ENCODE peak calls at places on chromosomes 12 and 14, in ten cellular contexts. P is effector memory CD4-positive, alpha-beta T cell; J is right atrium auricular region; S is adrenal gland; O is cardiac muscle cell; G is left lung; U is CD4-positive, alpha-beta memory T cell; R is right lobe of liver; A is fibroblast of lung; D is small intestine. Z is an unnamed sample.

GRCh38 chr14:62081012-62081612 is 318.9 kb downstream of the SNAPC1 start:
- DNase-seq in P (no peak), J (no peak), S (no peak), O (no peak), G (no peak), U (no peak), R (no peak), A (no peak), D (no peak), Z (no peak)

GRCh38 chr12:57629897-57630471 is 3.0 kb downstream of the B4GALNT1 start:
- DNase-seq in P (no peak), J (peak; percentile 38), S (no peak), O (no peak), G (no peak), U (no peak), R (no peak), A (no peak), D (no peak), Z (no peak)

GRCh38 chr14:88667555-88668273 is 104.9 kb downstream of the ZC3H14 start:
- DNase-seq in P (no peak), J (no peak), S (peak; percentile 60), O (peak; percentile 84), G (no peak), U (peak; percentile 60), R (no peak), A (peak; percentile 71), D (peak; percentile 79), Z (peak; percentile 67)

GRCh38 chr12:113241191-113242017 is 20.1 kb downstream of the TPCN1 start:
- DNase-seq in P (no peak), J (no peak), S (no peak), O (no peak), G (no peak), U (no peak), R (no peak), A (peak; percentile 95), D (peak; percentile 91), Z (peak; percentile 82)

GRCh38 chr12:123996581-123996980 is 23.6 kb downstream of the ZNF664 start:
- DNase-seq in P (no peak), J (no peak), S (no peak), O (no peak), G (no peak), U (no peak), R (no peak), A (no peak), D (no peak), Z (no peak)

GRCh38 chr12:26319511-26319910 is 124.1 kb downstream of the SSPN start:
- DNase-seq in P (no peak), J (peak; percentile 62), S (peak; percentile 34), O (no peak), G (no peak), U (no peak), R (no peak), A (peak; percentile 96), D (no peak), Z (no peak)

GRCh38 chr14:88030079-88030478 is 25.1 kb downstream of the GPR65 start:
- DNase-seq in P (no peak), J (no peak), S (no peak), O (no peak), G (no peak), U (no peak), R (no peak), A (no peak), D (no peak), Z (no peak)

GRCh38 chr12:24201258-24201970 is 251.9 kb upstream of the SOX5 start:
- DNase-seq in P (no peak), J (no peak), S (no peak), O (no peak), G (no peak), U (no peak), R (no peak), A (peak; percentile 22), D (no peak), Z (no peak)

GRCh38 chr12:89353188-89353822 is 1.0 kb upstream of the DUSP6 start:
- DNase-seq in P (peak; percentile 10), J (no peak), S (peak; percentile 73), O (peak; percentile 89), G (peak; percentile 95), U (peak; percentile 51), R (peak; percentile 90), A (peak; percentile 78), D (peak; percentile 77), Z (peak; percentile 85)

GRCh38 chr12:45946435-45946834 is 43.9 kb downstream of the SCAF11 start:
- DNase-seq in P (no peak), J (no peak), S (no peak), O (no peak), G (no peak), U (no peak), R (no peak), A (peak; percentile 29), D (no peak), Z (no peak)

GRCh38 chr14:59126714-59127436 is 61.6 kb upstream of the DAAM1 start:
- DNase-seq in P (no peak), J (no peak), S (peak; percentile 24), O (peak; percentile 62), G (no peak), U (peak; percentile 62), R (no peak), A (peak; percentile 51), D (peak; percentile 66), Z (no peak)

GRCh38 chr14:64855732-64856527 is 23.8 kb downstream of the SPTB start:
- DNase-seq in P (no peak), J (no peak), S (no peak), O (no peak), G (peak; percentile 61), U (no peak), R (no peak), A (no peak), D (no peak), Z (no peak)

GRCh38 chr14:52951730-52952481 is 1.1 kb upstream of the FERMT2 start:
- DNase-seq in P (no peak), J (peak; percentile 75), S (peak; percentile 43), O (peak; percentile 67), G (no peak), U (peak; percentile 19), R (no peak), A (peak; percentile 79), D (no peak), Z (no peak)

GRCh38 chr14:52950410-52950897 is 396 bp downstream of the FERMT2 start:
- DNase-seq in P (no peak), J (peak; percentile 77), S (peak; percentile 58), O (peak; percentile 62), G (peak; percentile 82), U (peak; percentile 23), R (peak; percentile 71), A (no peak), D (peak; percentile 20), Z (no peak)

GRCh38 chr14:52949711-52950409 is 990 bp downstream of the FERMT2 start:
- DNase-seq in P (no peak), J (no peak), S (no peak), O (peak; percentile 52), G (no peak), U (peak; percentile 15), R (no peak), A (peak; percentile 70), D (no peak), Z (no peak)

GRCh38 chr14:52950898-52951729 is at the start of gene FERMT2:
- DNase-seq in P (peak; percentile 4), J (peak; percentile 85), S (peak; percentile 89), O (peak; percentile 96), G (peak; percentile 93), U (peak; percentile 6), R (peak; percentile 92), A (peak; percentile 84), D (no peak), Z (peak; percentile 36)

DNA sequence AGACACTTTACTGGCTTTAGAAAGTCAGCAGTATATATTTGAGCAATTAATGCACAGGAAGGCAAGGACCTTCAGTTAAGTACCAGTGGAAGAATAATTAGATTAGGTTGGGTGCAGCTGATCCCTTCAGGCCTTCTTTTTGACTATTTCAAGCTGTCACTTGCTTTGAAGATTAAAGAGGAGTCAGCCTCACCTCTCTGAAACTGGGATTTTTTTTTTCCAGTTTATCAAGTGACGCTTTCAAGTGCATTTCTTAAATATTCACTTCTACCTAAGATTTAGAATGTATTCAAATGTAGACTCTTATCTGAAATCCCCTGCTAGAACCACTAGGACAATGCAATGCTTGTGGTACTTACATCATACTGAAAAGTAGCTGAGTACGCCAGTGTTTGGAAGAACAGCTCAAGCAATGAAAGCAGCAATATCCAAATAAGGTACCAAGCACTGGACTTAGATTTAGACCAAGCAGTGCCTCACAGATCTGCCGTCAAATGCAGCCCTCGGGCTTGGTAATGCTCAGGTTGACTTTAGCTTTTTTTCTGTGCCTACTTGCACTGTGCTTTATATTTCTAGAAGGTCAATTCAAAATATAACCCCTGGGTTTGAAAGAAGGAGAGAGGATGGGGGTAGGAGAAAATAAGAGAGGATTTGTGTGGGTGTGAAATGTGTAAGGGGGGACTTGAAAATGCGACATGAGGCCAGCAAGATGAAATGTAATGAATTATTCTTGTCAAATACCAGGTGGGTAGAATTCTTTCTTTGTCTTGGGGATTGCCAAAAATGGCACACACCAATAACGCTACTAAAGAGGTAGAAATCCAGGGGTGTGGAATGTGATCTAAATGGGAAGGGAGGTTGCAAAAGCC is 3.7 kb upstream of the FERMT2 start:
- DNase-seq in P (no peak), J (no peak), S (no peak), O (peak; percentile 81), G (no peak), U (no peak), R (no peak), A (peak; percentile 68), D (no peak), Z (peak; percentile 67)
- H3K27ac ChIP-seq in P (no peak overlapping the region), J (peak overlapping the region; percentile 46), S (no peak overlapping the region), O (peak overlapping the region; percentile 95), G (no peak overlapping the region), U (no peak overlapping the region), R (no peak overlapping the region), A (no peak overlapping the region), D (no peak overlapping the region), Z (peak overlapping the region; percentile 98)

GRCh38 chr14:70391493-70392391 is 25.1 kb downstream of the SYNJ2BP start:
- DNase-seq in P (no peak), J (no peak), S (no peak), O (no peak), G (no peak), U (no peak), R (no peak), A (no peak), D (peak; percentile 89), Z (no peak)
- H3K27ac ChIP-seq in P (no peak overlapping the region), J (no peak overlapping the region), S (no peak overlapping the region), O (no peak overlapping the region), G (no peak overlapping the region), U (no peak overlapping the region), R (no peak overlapping the region), A (no peak overlapping the region), D (peak overlapping the region; percentile 71), Z (no peak overlapping the region)

DNA sequence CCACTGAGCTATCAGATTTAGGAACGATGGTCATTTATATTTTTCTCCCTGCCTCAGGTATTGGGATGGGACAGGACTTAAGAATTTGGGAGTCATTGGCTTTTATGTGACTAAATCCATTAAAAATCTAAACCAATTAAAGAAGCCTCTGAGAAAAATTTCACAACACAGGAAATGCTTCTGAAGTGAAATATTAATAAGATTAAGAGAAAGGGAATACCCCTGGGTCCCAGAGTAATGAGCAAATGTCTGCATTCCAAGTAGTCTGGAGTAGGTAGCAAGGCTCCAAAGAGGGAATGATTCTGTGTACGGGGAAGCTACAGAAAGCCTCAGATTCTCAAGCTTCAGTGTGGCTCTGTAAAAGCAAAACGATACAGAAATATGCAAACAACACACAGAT is 707 bp upstream of the MED6 start:
- DNase-seq in P (no peak), J (no peak), S (no peak), O (no peak), G (no peak), U (no peak), R (no peak), A (peak; percentile 67), D (no peak), Z (no peak)
- H3K27ac ChIP-seq in P (no peak overlapping the region), J (peak overlapping the region; percentile 66), S (peak overlapping the region; percentile 70), O (no peak overlapping the region), G (peak overlapping the region; percentile 28), U (no peak overlapping the region), R (no peak overlapping the region), A (no peak overlapping the region), D (no peak overlapping the region), Z (peak overlapping the region; percentile 76)

GRCh38 chr12:49964849-49965624 is 3.4 kb downstream of the AQP5 start:
- DNase-seq in P (no peak), J (no peak), S (no peak), O (no peak), G (no peak), U (no peak), R (no peak), A (no peak), D (no peak), Z (no peak)
- H3K27ac ChIP-seq in P (no peak overlapping the region), J (no peak overlapping the region), S (no peak overlapping the region), O (no peak overlapping the region), G (no peak overlapping the region), U (no peak overlapping the region), R (no peak overlapping the region), A (no peak overlapping the region), D (no peak overlapping the region), Z (no peak overlapping the region)

Z was measured in ascending aorta.